ENCODE peak calls at places on chromosomes 2 and 18, in eight cellular contexts. One of them, this sample, is unnamed.
A peak's percentile ranks its signal among the peaks of the same experiment; 100 is the strongest.

GRCh38 chr18:47150824-47151366 is 595 bp upstream of the HDHD2 start:
- DNase-seq in stimulated activated CD4-positive, alpha-beta T cell treated with anti-CD3 and anti-CD28 coated beads, Interleukin-15, amount 100 ng/mL, for 1 hour: no peak
- DNase-seq in body of pancreas: peak; percentile 19
- DNase-seq in BJ: no peak
- DNase-seq in stimulated activated naive B cell treated with anti-CD40 and anti-IgM and Interleukin-4, amounts not matched to agents 10 μg/mL and 1 μg/mL and 100 μg/mL, for 72 hours: no peak
- DNase-seq in SIG-M5: no peak
- DNase-seq in adipocyte: no peak
- DNase-seq in A549: no peak
- DNase-seq in this sample: no peak

GRCh38 chr2:147365577-147365976 is 479.3 kb upstream of the ACVR2A start:
- DNase-seq in stimulated activated CD4-positive, alpha-beta T cell treated with anti-CD3 and anti-CD28 coated beads, Interleukin-15, amount 100 ng/mL, for 1 hour: no peak
- DNase-seq in BJ: no peak
- DNase-seq in stimulated activated naive B cell treated with anti-CD40 and anti-IgM and Interleukin-4, amounts not matched to agents 10 μg/mL and 1 μg/mL and 100 μg/mL, for 72 hours: no peak
- DNase-seq in A549: no peak
- DNase-seq in adipocyte: no peak
- DNase-seq in body of pancreas: no peak
- DNase-seq in SIG-M5: no peak
- DNase-seq in this sample: no peak

GRCh38 chr2:239238381-239238780 is 162.4 kb downstream of the HDAC4 start:
- DNase-seq in stimulated activated CD4-positive, alpha-beta T cell treated with anti-CD3 and anti-CD28 coated beads, Interleukin-15, amount 100 ng/mL, for 1 hour: no peak
- DNase-seq in stimulated activated naive B cell treated with anti-CD40 and anti-IgM and Interleukin-4, amounts not matched to agents 10 μg/mL and 1 μg/mL and 100 μg/mL, for 72 hours: no peak
- DNase-seq in A549: no peak
- DNase-seq in SIG-M5: no peak
- DNase-seq in adipocyte: no peak
- DNase-seq in body of pancreas: no peak
- DNase-seq in BJ: no peak
- DNase-seq in this sample: no peak

GRCh38 chr2:33086400-33087015 is 139.8 kb downstream of the LTBP1 start:
- DNase-seq in adipocyte: no peak
- DNase-seq in stimulated activated naive B cell treated with anti-CD40 and anti-IgM and Interleukin-4, amounts not matched to agents 10 μg/mL and 1 μg/mL and 100 μg/mL, for 72 hours: no peak
- DNase-seq in A549: no peak
- DNase-seq in SIG-M5: no peak
- DNase-seq in BJ: no peak
- DNase-seq in body of pancreas: peak; percentile 29
- DNase-seq in stimulated activated CD4-positive, alpha-beta T cell treated with anti-CD3 and anti-CD28 coated beads, Interleukin-15, amount 100 ng/mL, for 1 hour: no peak
- DNase-seq in this sample: no peak

GRCh38 chr2:28045676-28046351 is 155.3 kb downstream of the BABAM2 start:
- DNase-seq in body of pancreas: no peak
- DNase-seq in adipocyte: no peak
- DNase-seq in A549: no peak
- DNase-seq in BJ: no peak
- DNase-seq in stimulated activated CD4-positive, alpha-beta T cell treated with anti-CD3 and anti-CD28 coated beads, Interleukin-15, amount 100 ng/mL, for 1 hour: no peak
- DNase-seq in stimulated activated naive B cell treated with anti-CD40 and anti-IgM and Interleukin-4, amounts not matched to agents 10 μg/mL and 1 μg/mL and 100 μg/mL, for 72 hours: no peak
- DNase-seq in SIG-M5: no peak
- DNase-seq in this sample: no peak

GRCh38 chr2:29281585-29281984 is 166.4 kb downstream of the CLIP4 start:
- DNase-seq in SIG-M5: no peak
- DNase-seq in body of pancreas: peak; percentile 56
- DNase-seq in adipocyte: peak; percentile 66
- DNase-seq in stimulated activated naive B cell treated with anti-CD40 and anti-IgM and Interleukin-4, amounts not matched to agents 10 μg/mL and 1 μg/mL and 100 μg/mL, for 72 hours: no peak
- DNase-seq in BJ: no peak
- DNase-seq in A549: peak; percentile 27
- DNase-seq in stimulated activated CD4-positive, alpha-beta T cell treated with anti-CD3 and anti-CD28 coated beads, Interleukin-15, amount 100 ng/mL, for 1 hour: no peak
- DNase-seq in this sample: peak; percentile 63

GRCh38 chr18:998976-999375 is 94.3 kb downstream of the ADCYAP1 start:
- DNase-seq in adipocyte: no peak
- DNase-seq in stimulated activated CD4-positive, alpha-beta T cell treated with anti-CD3 and anti-CD28 coated beads, Interleukin-15, amount 100 ng/mL, for 1 hour: no peak
- DNase-seq in stimulated activated naive B cell treated with anti-CD40 and anti-IgM and Interleukin-4, amounts not matched to agents 10 μg/mL and 1 μg/mL and 100 μg/mL, for 72 hours: no peak
- DNase-seq in SIG-M5: no peak
- DNase-seq in body of pancreas: no peak
- DNase-seq in A549: no peak
- DNase-seq in BJ: no peak
- DNase-seq in this sample: no peak

GRCh38 chr2:18077724-18078123 is 199.3 kb downstream of the KCNS3 start:
- DNase-seq in stimulated activated naive B cell treated with anti-CD40 and anti-IgM and Interleukin-4, amounts not matched to agents 10 μg/mL and 1 μg/mL and 100 μg/mL, for 72 hours: no peak
- DNase-seq in A549: no peak
- DNase-seq in body of pancreas: no peak
- DNase-seq in SIG-M5: peak; percentile 47
- DNase-seq in adipocyte: peak; percentile 42
- DNase-seq in BJ: peak; percentile 65
- DNase-seq in stimulated activated CD4-positive, alpha-beta T cell treated with anti-CD3 and anti-CD28 coated beads, Interleukin-15, amount 100 ng/mL, for 1 hour: no peak
- DNase-seq in this sample: no peak

GRCh38 chr2:235394278-235394828 is 99.5 kb upstream of the AGAP1 start:
- DNase-seq in SIG-M5: no peak
- DNase-seq in body of pancreas: no peak
- DNase-seq in A549: peak; percentile 58
- DNase-seq in stimulated activated CD4-positive, alpha-beta T cell treated with anti-CD3 and anti-CD28 coated beads, Interleukin-15, amount 100 ng/mL, for 1 hour: no peak
- DNase-seq in adipocyte: peak; percentile 36
- DNase-seq in stimulated activated naive B cell treated with anti-CD40 and anti-IgM and Interleukin-4, amounts not matched to agents 10 μg/mL and 1 μg/mL and 100 μg/mL, for 72 hours: no peak
- DNase-seq in BJ: peak; percentile 9
- DNase-seq in this sample: no peak

GRCh38 chr2:198657520-198658121 is 800.1 kb downstream of the SATB2 start:
- DNase-seq in stimulated activated naive B cell treated with anti-CD40 and anti-IgM and Interleukin-4, amounts not matched to agents 10 μg/mL and 1 μg/mL and 100 μg/mL, for 72 hours: no peak
- DNase-seq in stimulated activated CD4-positive, alpha-beta T cell treated with anti-CD3 and anti-CD28 coated beads, Interleukin-15, amount 100 ng/mL, for 1 hour: no peak
- DNase-seq in body of pancreas: no peak
- DNase-seq in SIG-M5: no peak
- DNase-seq in BJ: no peak
- DNase-seq in A549: no peak
- DNase-seq in adipocyte: peak; percentile 73
- DNase-seq in this sample: peak; percentile 20

GRCh38 chr2:217944366-217944765 is 58.4 kb downstream of the TNS1 start:
- DNase-seq in SIG-M5: no peak
- DNase-seq in body of pancreas: no peak
- DNase-seq in A549: no peak
- DNase-seq in BJ: no peak
- DNase-seq in adipocyte: no peak
- DNase-seq in stimulated activated naive B cell treated with anti-CD40 and anti-IgM and Interleukin-4, amounts not matched to agents 10 μg/mL and 1 μg/mL and 100 μg/mL, for 72 hours: no peak
- DNase-seq in stimulated activated CD4-positive, alpha-beta T cell treated with anti-CD3 and anti-CD28 coated beads, Interleukin-15, amount 100 ng/mL, for 1 hour: no peak
- DNase-seq in this sample: no peak

GRCh38 chr2:48471048-48471474 is 58.9 kb upstream of the STON1 start:
- DNase-seq in BJ: peak; percentile 41
- DNase-seq in SIG-M5: no peak
- DNase-seq in stimulated activated CD4-positive, alpha-beta T cell treated with anti-CD3 and anti-CD28 coated beads, Interleukin-15, amount 100 ng/mL, for 1 hour: no peak
- DNase-seq in adipocyte: peak; percentile 90
- DNase-seq in stimulated activated naive B cell treated with anti-CD40 and anti-IgM and Interleukin-4, amounts not matched to agents 10 μg/mL and 1 μg/mL and 100 μg/mL, for 72 hours: no peak
- DNase-seq in A549: peak; percentile 35
- DNase-seq in body of pancreas: no peak
- DNase-seq in this sample: peak; percentile 62

GRCh38 chr18:29307231-29307630 is 1130.3 kb upstream of the CDH2 start:
- DNase-seq in SIG-M5: no peak
- DNase-seq in adipocyte: no peak
- DNase-seq in stimulated activated naive B cell treated with anti-CD40 and anti-IgM and Interleukin-4, amounts not matched to agents 10 μg/mL and 1 μg/mL and 100 μg/mL, for 72 hours: no peak
- DNase-seq in stimulated activated CD4-positive, alpha-beta T cell treated with anti-CD3 and anti-CD28 coated beads, Interleukin-15, amount 100 ng/mL, for 1 hour: no peak
- DNase-seq in body of pancreas: no peak
- DNase-seq in BJ: no peak
- DNase-seq in A549: no peak
- DNase-seq in this sample: no peak

GRCh38 chr2:10835052-10835970 is 22.7 kb upstream of the PDIA6 start:
- DNase-seq in stimulated activated CD4-positive, alpha-beta T cell treated with anti-CD3 and anti-CD28 coated beads, Interleukin-15, amount 100 ng/mL, for 1 hour: peak; percentile 79
- DNase-seq in A549: peak; percentile 81
- DNase-seq in stimulated activated naive B cell treated with anti-CD40 and anti-IgM and Interleukin-4, amounts not matched to agents 10 μg/mL and 1 μg/mL and 100 μg/mL, for 72 hours: peak; percentile 68
- DNase-seq in body of pancreas: peak; percentile 84
- DNase-seq in BJ: no peak
- DNase-seq in adipocyte: peak; percentile 74
- DNase-seq in SIG-M5: no peak
- DNase-seq in this sample: peak; percentile 70

GRCh38 chr2:96498023-96498431 is 7.1 kb downstream of the NEURL3 start:
- DNase-seq in stimulated activated CD4-positive, alpha-beta T cell treated with anti-CD3 and anti-CD28 coated beads, Interleukin-15, amount 100 ng/mL, for 1 hour: no peak
- DNase-seq in SIG-M5: no peak
- DNase-seq in body of pancreas: no peak
- DNase-seq in A549: no peak
- DNase-seq in adipocyte: no peak
- DNase-seq in BJ: no peak
- DNase-seq in stimulated activated naive B cell treated with anti-CD40 and anti-IgM and Interleukin-4, amounts not matched to agents 10 μg/mL and 1 μg/mL and 100 μg/mL, for 72 hours: no peak
- DNase-seq in this sample: no peak

GRCh38 chr18:45386256-45386655 is 229.0 kb upstream of the SLC14A2 start:
- DNase-seq in body of pancreas: peak; percentile 36
- DNase-seq in stimulated activated CD4-positive, alpha-beta T cell treated with anti-CD3 and anti-CD28 coated beads, Interleukin-15, amount 100 ng/mL, for 1 hour: no peak
- DNase-seq in A549: no peak
- DNase-seq in BJ: no peak
- DNase-seq in SIG-M5: no peak
- DNase-seq in stimulated activated naive B cell treated with anti-CD40 and anti-IgM and Interleukin-4, amounts not matched to agents 10 μg/mL and 1 μg/mL and 100 μg/mL, for 72 hours: no peak
- DNase-seq in adipocyte: peak; percentile 56
- DNase-seq in this sample: peak; percentile 52

GRCh38 chr2:42926438-42927333 is 134.3 kb upstream of the HAAO start:
- DNase-seq in A549: no peak
- DNase-seq in BJ: no peak
- DNase-seq in SIG-M5: no peak
- DNase-seq in body of pancreas: peak; percentile 82
- DNase-seq in adipocyte: no peak
- DNase-seq in stimulated activated naive B cell treated with anti-CD40 and anti-IgM and Interleukin-4, amounts not matched to agents 10 μg/mL and 1 μg/mL and 100 μg/mL, for 72 hours: no peak
- DNase-seq in stimulated activated CD4-positive, alpha-beta T cell treated with anti-CD3 and anti-CD28 coated beads, Interleukin-15, amount 100 ng/mL, for 1 hour: no peak
- DNase-seq in this sample: no peak

GRCh38 chr18:58525517-58525916 is 103.4 kb downstream of the ALPK2 start:
- DNase-seq in SIG-M5: no peak
- DNase-seq in A549: no peak
- DNase-seq in adipocyte: no peak
- DNase-seq in stimulated activated naive B cell treated with anti-CD40 and anti-IgM and Interleukin-4, amounts not matched to agents 10 μg/mL and 1 μg/mL and 100 μg/mL, for 72 hours: peak; percentile 58
- DNase-seq in body of pancreas: no peak
- DNase-seq in stimulated activated CD4-positive, alpha-beta T cell treated with anti-CD3 and anti-CD28 coated beads, Interleukin-15, amount 100 ng/mL, for 1 hour: no peak
- DNase-seq in BJ: peak; percentile 7
- DNase-seq in this sample: no peak

GRCh38 chr2:227826563-227826962 is 12.9 kb downstream of the CCL20 start:
- DNase-seq in BJ: no peak
- DNase-seq in A549: no peak
- DNase-seq in SIG-M5: no peak
- DNase-seq in body of pancreas: no peak
- DNase-seq in stimulated activated naive B cell treated with anti-CD40 and anti-IgM and Interleukin-4, amounts not matched to agents 10 μg/mL and 1 μg/mL and 100 μg/mL, for 72 hours: no peak
- DNase-seq in adipocyte: no peak
- DNase-seq in stimulated activated CD4-positive, alpha-beta T cell treated with anti-CD3 and anti-CD28 coated beads, Interleukin-15, amount 100 ng/mL, for 1 hour: no peak
- DNase-seq in this sample: no peak

GRCh38 chr2:27086722-27087446 is at the start of gene KHK:
- DNase-seq in body of pancreas: peak; percentile 68
- DNase-seq in SIG-M5: no peak
- DNase-seq in stimulated activated CD4-positive, alpha-beta T cell treated with anti-CD3 and anti-CD28 coated beads, Interleukin-15, amount 100 ng/mL, for 1 hour: no peak
- DNase-seq in BJ: no peak
- DNase-seq in adipocyte: no peak
- DNase-seq in stimulated activated naive B cell treated with anti-CD40 and anti-IgM and Interleukin-4, amounts not matched to agents 10 μg/mL and 1 μg/mL and 100 μg/mL, for 72 hours: no peak
- DNase-seq in A549: peak; percentile 94
- DNase-seq in this sample: no peak

GRCh38 chr2:27303093-27304025 is 4.9 kb downstream of the UCN start:
- DNase-seq in body of pancreas: peak; percentile 73
- DNase-seq in BJ: no peak
- DNase-seq in adipocyte: peak; percentile 94
- DNase-seq in stimulated activated CD4-positive, alpha-beta T cell treated with anti-CD3 and anti-CD28 coated beads, Interleukin-15, amount 100 ng/mL, for 1 hour: no peak
- DNase-seq in stimulated activated naive B cell treated with anti-CD40 and anti-IgM and Interleukin-4, amounts not matched to agents 10 μg/mL and 1 μg/mL and 100 μg/mL, for 72 hours: no peak
- DNase-seq in SIG-M5: peak; percentile 40
- DNase-seq in A549: peak; percentile 86
- DNase-seq in this sample: peak; percentile 65